ENCODE peak calls at places on chromosome 18, in nine cellular contexts. W is ascending aorta; P is activated T-cell treated with anti-CD3 and anti-CD28 coated beads for 48 hours; X is lung microvascular endothelial cell; D is COR-L47; K is GM19239; T is NCI-H460; C is ovary; N is stimulated activated CD4-positive, alpha-beta T cell treated with anti-CD3 and anti-CD28 coated beads, Interleukin-4, amount 100 ng/mL, for 24 hours. Z is an unnamed sample.
A peak's percentile ranks its signal among the peaks of the same experiment; 100 is the strongest.

GRCh38 chr18:3514312-3515216 is 64.6 kb downstream of the TGIF1 start:
- DNase-seq in W (no peak), P (no peak), X (no peak), D (no peak), K (no peak), T (no peak), C (no peak), N (no peak), Z (no peak)

GRCh38 chr18:72847134-72847533 is 20.7 kb downstream of the NETO1 start:
- DNase-seq in W (no peak), P (no peak), X (no peak), D (no peak), K (no peak), T (no peak), C (no peak), N (no peak), Z (no peak)

GRCh38 chr18:23662309-23663263 is at the start of gene ANKRD29:
- DNase-seq in W (peak; percentile 62), P (peak; percentile 40), X (peak; percentile 16), D (peak; percentile 45), K (peak; percentile 56), T (peak; percentile 8), C (peak; percentile 53), N (peak; percentile 45), Z (no peak)

GRCh38 chr18:76459687-76460350 is 35.2 kb downstream of the ZNF516 start:
- DNase-seq in W (peak; percentile 94), P (no peak), X (peak; percentile 39), D (no peak), K (no peak), T (no peak), C (peak; percentile 61), N (no peak), Z (peak; percentile 61)

GRCh38 chr18:32598144-32598543 is 127.5 kb upstream of the GAREM1 start:
- DNase-seq in W (no peak), P (no peak), X (no peak), D (no peak), K (no peak), T (no peak), C (no peak), N (no peak), Z (no peak)

GRCh38 chr18:12621737-12622306 is 36.1 kb downstream of the SPIRE1 start:
- DNase-seq in W (no peak), P (no peak), X (peak; percentile 72), D (no peak), K (no peak), T (no peak), C (no peak), N (no peak), Z (no peak)

GRCh38 chr18:50967714-50968661 is at the start of gene ELAC1:
- DNase-seq in W (peak; percentile 87), P (peak; percentile 69), X (peak; percentile 85), D (peak; percentile 90), K (peak; percentile 77), T (peak; percentile 47), C (peak; percentile 76), N (peak; percentile 63), Z (no peak)

GRCh38 chr18:59604877-59605276 is 92.3 kb downstream of the CCBE1 start:
- DNase-seq in W (no peak), P (no peak), X (no peak), D (no peak), K (no peak), T (no peak), C (no peak), N (no peak), Z (no peak)

GRCh38 chr18:73240899-73241298 is 373.1 kb upstream of the NETO1 start:
- DNase-seq in W (no peak), P (no peak), X (no peak), D (no peak), K (no peak), T (no peak), C (no peak), N (no peak), Z (no peak)

GRCh38 chr18:58545338-58546096 is 83.4 kb downstream of the ALPK2 start:
- DNase-seq in W (no peak), P (no peak), X (no peak), D (no peak), K (no peak), T (no peak), C (no peak), N (no peak), Z (no peak)

GRCh38 chr18:76824136-76824676 is 1.8 kb downstream of the ZNF236 start:
- DNase-seq in W (no peak), P (no peak), X (no peak), D (no peak), K (no peak), T (no peak), C (no peak), N (no peak), Z (no peak)

GRCh38 chr18:63346031-63346430 is 21.0 kb downstream of the KDSR start:
- DNase-seq in W (no peak), P (no peak), X (no peak), D (no peak), K (no peak), T (no peak), C (peak; percentile 32), N (no peak), Z (no peak)

GRCh38 chr18:59993560-59993959 is 93.8 kb downstream of the PMAIP1 start:
- DNase-seq in W (no peak), P (no peak), X (no peak), D (no peak), K (no peak), T (no peak), C (no peak), N (no peak), Z (no peak)

GRCh38 chr18:59593291-59593717 is 103.9 kb downstream of the CCBE1 start:
- DNase-seq in W (no peak), P (no peak), X (no peak), D (no peak), K (no peak), T (no peak), C (no peak), N (no peak), Z (no peak)

GRCh38 chr18:48356909-48357631 is 52.1 kb downstream of the ZBTB7C start:
- DNase-seq in W (peak; percentile 31), P (no peak), X (no peak), D (peak; percentile 14), K (no peak), T (no peak), C (no peak), N (no peak), Z (no peak)

GRCh38 chr18:13218376-13219011 is at the start of gene LDLRAD4:
- DNase-seq in W (peak; percentile 79), P (peak; percentile 31), X (peak; percentile 5), D (no peak), K (no peak), T (no peak), C (peak; percentile 39), N (peak; percentile 23), Z (no peak)

GRCh38 chr18:10329116-10329515 is 125.3 kb upstream of the APCDD1 start:
- DNase-seq in W (no peak), P (no peak), X (no peak), D (no peak), K (no peak), T (no peak), C (no peak), N (no peak), Z (no peak)

GRCh38 chr18:58581265-58581664 is 47.6 kb downstream of the ALPK2 start:
- DNase-seq in W (no peak), P (no peak), X (peak; percentile 9), D (no peak), K (no peak), T (no peak), C (no peak), N (no peak), Z (no peak)

GRCh38 chr18:48027401-48027931 is 97.0 kb upstream of the SMAD2 start:
- DNase-seq in W (no peak), P (no peak), X (no peak), D (no peak), K (no peak), T (no peak), C (no peak), N (no peak), Z (no peak)

GRCh38 chr18:13823707-13824395 is at the start of gene MC5R:
- DNase-seq in W (peak; percentile 68), P (peak; percentile 73), X (peak; percentile 57), D (peak; percentile 57), K (peak; percentile 88), T (peak; percentile 32), C (peak; percentile 36), N (peak; percentile 70), Z (no peak)

Z was measured in glomerular endothelial cell.